ENCODE peak calls at places on chromosomes 6 and 20, in four cellular contexts. D, U, E and R are unnamed samples.

GRCh38 chr20:24359306-24359705 is 110.1 kb upstream of the SYNDIG1 start:
- DNase-seq in D (no peak), U (no peak), E (no peak), R (no peak)

GRCh38 chr6:135922170-135922569 is 70.7 kb downstream of the PDE7B start:
- DNase-seq in D (peak), U (peak), E (peak), R (peak)

GRCh38 chr6:140344149-140344913 is 969.9 kb upstream of the CITED2 start:
- DNase-seq in D (peak), U (no peak), E (peak), R (no peak)

GRCh38 chr6:30041221-30041620 is 19.8 kb upstream of the POLR1H start:
- DNase-seq in D (no peak), U (no peak), E (no peak), R (no peak)

GRCh38 chr6:168789699-168790098 is 348.7 kb downstream of the SMOC2 start:
- DNase-seq in D (no peak), U (no peak), E (no peak), R (no peak)

GRCh38 chr20:20491110-20491783 is 123.3 kb downstream of the INSM1 start:
- DNase-seq in D (no peak), U (no peak), E (peak), R (no peak)

GRCh38 chr6:73514746-73515110 is 6.1 kb downstream of the EEF1A1 start:
- DNase-seq in D (peak), U (peak), E (peak), R (no peak)

GRCh38 chr20:44728835-44729342 is 13.7 kb downstream of the CCN5 start:
- DNase-seq in D (peak), U (peak), E (peak), R (peak)

GRCh38 chr20:47296950-47297349 is 59.5 kb downstream of the ZMYND8 start:
- DNase-seq in D (peak), U (no peak), E (no peak), R (no peak)

GRCh38 chr6:140768133-140768532 is 1364.6 kb upstream of the GJE1 start:
- DNase-seq in D (no peak), U (no peak), E (no peak), R (no peak)

GRCh38 chr6:151627689-151628444 is 134.1 kb downstream of the CCDC170 start:
- DNase-seq in D (no peak), U (no peak), E (no peak), R (peak)

GRCh38 chr6:152462716-152463115 is 174.4 kb downstream of the SYNE1 start:
- DNase-seq in D (no peak), U (no peak), E (peak), R (no peak)

GRCh38 chr20:17499041-17499440 is 32.1 kb downstream of the BFSP1 start:
- DNase-seq in D (no peak), U (no peak), E (peak), R (no peak)

GRCh38 chr6:26272171-26272631 is 92.8 kb upstream of the BTN3A2 start:
- DNase-seq in D (no peak), U (peak), E (no peak), R (peak)

GRCh38 chr6:29602564-29603361 is 17.8 kb downstream of the OR2H2 start:
- DNase-seq in D (peak), U (peak), E (peak), R (peak)

GRCh38 chr20:36848677-36849076 is 27.3 kb upstream of the TLDC2 start:
- DNase-seq in D (no peak), U (no peak), E (no peak), R (no peak)

GRCh38 chr6:21871831-21872230 is 278.3 kb downstream of the SOX4 start:
- DNase-seq in D (no peak), U (no peak), E (no peak), R (no peak)

GRCh38 chr6:87276624-87277023 is 45.8 kb upstream of the SMIM8 start:
- DNase-seq in D (no peak), U (no peak), E (no peak), R (no peak)

GRCh38 chr6:139744891-139745290 is 370.4 kb upstream of the CITED2 start:
- DNase-seq in D (no peak), U (no peak), E (no peak), R (no peak)

GRCh38 chr20:61953037-61953788 is 112.5 kb downstream of the TAF4 start:
- DNase-seq in D (no peak), U (no peak), E (no peak), R (no peak)

GRCh38 chr20:44247676-44248419 is 740 bp downstream of the GDAP1L1 start:
- DNase-seq in D (peak), U (peak), E (peak), R (peak)

GRCh38 chr6:70112686-70113570 is 190.0 kb downstream of the COL9A1 start:
- DNase-seq in D (no peak), U (no peak), E (no peak), R (no peak)

GRCh38 chr6:12439296-12439695 is 149.1 kb downstream of the EDN1 start:
- DNase-seq in D (no peak), U (no peak), E (no peak), R (no peak)

GRCh38 chr20:2538931-2539330 is 2.6 kb downstream of the TMC2 start:
- DNase-seq in D (no peak), U (no peak), E (no peak), R (no peak)

GRCh38 chr6:157200611-157201010 is 122.7 kb downstream of the TMEM242 start:
- DNase-seq in D (no peak), U (no peak), E (no peak), R (no peak)

GRCh38 chr6:44730771-44731391 is 343.4 kb downstream of the CDC5L start:
- DNase-seq in D (no peak), U (no peak), E (peak), R (peak)

GRCh38 chr6:30685977-30686907 is at the start of gene PPP1R18:
- DNase-seq in D (peak), U (peak), E (peak), R (peak)

GRCh38 chr6:11729083-11729482 is 49.5 kb downstream of the ADTRP start:
- DNase-seq in D (no peak), U (no peak), E (no peak), R (no peak)

GRCh38 chr6:145904878-145905277 is 59.3 kb downstream of the SHPRH start:
- DNase-seq in D (no peak), U (no peak), E (no peak), R (no peak)

GRCh38 chr20:49964964-49965780 is 17.6 kb upstream of the SNAI1 start:
- DNase-seq in D (peak), U (peak), E (no peak), R (peak)

GRCh38 chr6:101417899-101418298 is 24.4 kb downstream of the GRIK2 start:
- DNase-seq in D (no peak), U (no peak), E (no peak), R (no peak)

GRCh38 chr6:32415521-32416019 is 8.6 kb upstream of the BTNL2 start:
- DNase-seq in D (peak), U (peak), E (peak), R (peak)

GRCh38 chr6:105900120-105900937 is 185.8 kb upstream of the PRDM1 start:
- DNase-seq in D (no peak), U (no peak), E (peak), R (no peak)

GRCh38 chr6:114733596-114733995 is 390.8 kb upstream of the HS3ST5 start:
- DNase-seq in D (no peak), U (no peak), E (no peak), R (no peak)

GRCh38 chr20:59783020-59784010 is 150.1 kb downstream of the SYCP2 start:
- DNase-seq in D (peak), U (peak), E (peak), R (peak)

GRCh38 chr6:45548657-45549515 is 171.2 kb upstream of the SUPT3H start:
- DNase-seq in D (no peak), U (no peak), E (peak), R (no peak)

GRCh38 chr20:61765871-61766654 is 299.6 kb downstream of the TAF4 start:
- DNase-seq in D (no peak), U (peak), E (no peak), R (no peak)

GRCh38 chr20:330233-331149 is 5.1 kb downstream of the SOX12 start:
- DNase-seq in D (peak), U (peak), E (peak), R (peak)

GRCh38 chr6:21270501-21271290 is 322.9 kb upstream of the SOX4 start:
- DNase-seq in D (no peak), U (no peak), E (no peak), R (no peak)

DNA sequence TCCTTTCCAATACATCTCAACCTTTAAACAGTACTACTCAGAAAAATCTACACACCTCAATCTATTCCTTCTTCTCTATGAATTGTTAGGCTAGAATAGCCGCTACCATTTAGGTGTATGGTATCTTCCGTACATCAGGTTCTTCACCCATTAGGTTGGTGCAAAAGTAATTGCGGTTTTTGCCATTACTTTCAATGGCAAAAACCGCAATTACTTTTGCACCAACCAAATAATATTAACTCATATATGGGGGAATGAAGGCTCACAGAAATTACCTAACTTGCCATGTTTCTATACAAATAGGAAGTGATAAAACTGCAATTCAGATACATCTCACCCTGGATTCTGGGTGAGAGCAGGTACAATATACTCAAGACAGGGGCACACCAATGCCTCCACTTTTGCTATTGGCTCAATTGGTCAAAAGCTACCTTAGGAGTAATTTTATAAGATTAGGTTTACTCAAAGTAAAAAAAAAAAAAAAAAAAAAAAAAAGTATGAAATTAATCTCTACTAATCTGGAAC is 37.7 kb upstream of the ARHGAP18 start:
- DNase-seq in D (no peak), U (no peak), E (no peak), R (no peak)
- H3K4me2 ChIP-seq in D (no peak), U (no peak), E (no peak), R (no peak)

GRCh38 chr6:154515808-154516207 is 5.3 kb upstream of the CNKSR3 start:
- DNase-seq in D (no peak), U (no peak), E (no peak), R (no peak)
- H3K4me2 ChIP-seq in D (no peak), U (no peak), E (peak), R (peak)

DNA sequence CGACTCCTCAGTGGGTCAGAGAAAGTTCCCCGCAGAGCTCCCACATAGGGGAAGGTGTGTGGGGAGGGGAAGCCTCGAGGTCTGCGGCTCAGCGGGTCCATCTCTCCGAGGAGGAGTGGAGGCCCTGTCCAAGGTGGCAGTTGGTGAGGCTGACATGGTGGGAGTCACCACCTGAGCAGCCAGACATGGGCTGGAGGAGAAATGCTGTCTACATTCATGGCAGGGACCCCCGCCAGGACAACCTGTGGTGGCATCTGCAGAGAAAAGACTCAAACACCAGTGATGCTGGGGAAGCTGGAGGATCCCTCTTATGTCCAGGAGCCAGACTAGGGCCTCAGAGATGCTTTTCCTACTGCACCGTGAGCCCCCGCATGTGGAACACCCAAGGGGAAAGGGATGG is 49.8 kb downstream of the BMP7 start:
- DNase-seq in D (no peak), U (no peak), E (no peak), R (no peak)
- H3K4me2 ChIP-seq in D (no peak), U (no peak), E (no peak), R (no peak)

GRCh38 chr6:99530627-99531026 is 15.4 kb upstream of the USP45 start:
- DNase-seq in D (no peak), U (no peak), E (no peak), R (no peak)
- H3K4me2 ChIP-seq in D (no peak), U (no peak), E (no peak), R (no peak)

DNA sequence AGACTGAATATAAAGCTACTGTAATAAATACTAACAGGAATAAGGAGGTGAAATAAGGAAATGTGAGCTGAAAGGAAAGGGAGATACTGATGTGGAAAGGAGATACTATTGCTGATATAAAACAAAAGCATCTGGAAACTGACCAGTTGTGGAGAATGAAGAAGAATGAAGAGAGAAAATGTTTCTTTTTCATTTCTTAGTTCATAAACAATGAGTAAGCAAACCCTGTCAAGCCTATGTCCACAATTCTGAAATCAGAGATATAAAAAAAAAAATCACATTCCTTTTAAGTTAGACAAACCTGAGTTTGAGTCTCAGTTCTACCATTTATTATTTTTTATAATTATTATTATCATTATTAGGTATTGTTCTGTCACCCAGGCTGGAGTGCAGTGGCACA is 121.6 kb upstream of the GJE1 start:
- DNase-seq in D (no peak), U (no peak), E (peak), R (no peak)
- H3K4me2 ChIP-seq in D (peak), U (no peak), E (peak), R (no peak)

GRCh38 chr20:51486197-51487005 is 56.1 kb downstream of the NFATC2 start:
- DNase-seq in D (no peak), U (no peak), E (peak), R (no peak)
- H3K4me2 ChIP-seq in D (no peak), U (no peak), E (peak), R (no peak)

GRCh38 chr6:129707882-129708495 is 2.0 kb downstream of the ARHGAP18 start:
- DNase-seq in D (no peak), U (no peak), E (no peak), R (no peak)
- H3K4me2 ChIP-seq in D (peak), U (no peak), E (peak), R (peak)

DNA sequence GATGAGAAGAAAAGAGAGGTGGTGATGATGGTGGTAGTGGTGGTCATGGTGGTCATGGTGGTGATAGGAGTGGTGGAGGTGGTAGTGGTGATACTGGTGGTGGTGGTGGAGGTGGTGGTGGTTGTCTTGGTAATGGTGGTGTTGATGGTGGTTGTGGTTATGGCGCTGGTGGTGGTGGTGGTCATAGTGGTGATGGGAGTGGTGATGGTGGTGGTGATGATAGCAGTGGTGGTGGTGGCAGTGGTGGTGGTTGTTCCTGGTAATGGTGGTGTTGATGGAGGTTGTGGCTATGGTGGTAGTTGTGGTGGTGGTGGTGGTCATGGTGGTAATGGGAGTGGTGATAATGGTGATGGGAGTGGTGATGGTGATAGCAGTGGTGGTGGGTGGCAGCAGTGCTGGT is 36.8 kb downstream of the HAO1 start:
- DNase-seq in D (no peak), U (no peak), E (no peak), R (no peak)
- H3K4me2 ChIP-seq in D (no peak), U (no peak), E (no peak), R (no peak)